ENCODE peak calls at places on chromosomes 6 and 20, in nine cellular contexts. One of them, this sample, is unnamed.

GRCh38 chr6:71446084-71446869 is 157.7 kb downstream of the OGFRL1 start:
- DNase-seq in tibial nerve: no peak
- DNase-seq in psoas muscle: no peak
- DNase-seq in upper lobe of right lung: no peak
- DNase-seq in IMR-90: no peak
- DNase-seq in cardiac muscle cell: peak; percentile 28
- DNase-seq in heart left ventricle: no peak
- DNase-seq in body of pancreas: no peak
- DNase-seq in GM23338: no peak
- DNase-seq in this sample: no peak

GRCh38 chr6:136007355-136007754 is 155.9 kb downstream of the PDE7B start:
- DNase-seq in psoas muscle: no peak
- DNase-seq in heart left ventricle: no peak
- DNase-seq in GM23338: no peak
- DNase-seq in IMR-90: no peak
- DNase-seq in body of pancreas: no peak
- DNase-seq in tibial nerve: no peak
- DNase-seq in upper lobe of right lung: no peak
- DNase-seq in cardiac muscle cell: no peak
- DNase-seq in this sample: no peak

GRCh38 chr6:108027594-108027993 is 46.9 kb downstream of the OSTM1 start:
- DNase-seq in cardiac muscle cell: peak; percentile 15
- DNase-seq in psoas muscle: no peak
- DNase-seq in upper lobe of right lung: no peak
- DNase-seq in GM23338: peak; percentile 6
- DNase-seq in IMR-90: peak; percentile 9
- DNase-seq in tibial nerve: no peak
- DNase-seq in heart left ventricle: no peak
- DNase-seq in body of pancreas: peak; percentile 63
- DNase-seq in this sample: peak; percentile 51

GRCh38 chr20:46990017-46990810 is 95.6 kb downstream of the EYA2 start:
- DNase-seq in body of pancreas: no peak
- DNase-seq in heart left ventricle: no peak
- DNase-seq in psoas muscle: no peak
- DNase-seq in tibial nerve: no peak
- DNase-seq in cardiac muscle cell: no peak
- DNase-seq in upper lobe of right lung: no peak
- DNase-seq in GM23338: no peak
- DNase-seq in IMR-90: no peak
- DNase-seq in this sample: no peak

GRCh38 chr6:25369450-25370086 is 90.4 kb downstream of the CARMIL1 start:
- DNase-seq in upper lobe of right lung: no peak
- DNase-seq in GM23338: peak; percentile 32
- DNase-seq in cardiac muscle cell: peak; percentile 81
- DNase-seq in IMR-90: no peak
- DNase-seq in body of pancreas: peak; percentile 62
- DNase-seq in tibial nerve: no peak
- DNase-seq in psoas muscle: no peak
- DNase-seq in heart left ventricle: no peak
- DNase-seq in this sample: peak; percentile 71

GRCh38 chr6:30840922-30841643 is 43.2 kb upstream of the DDR1 start:
- DNase-seq in upper lobe of right lung: no peak
- DNase-seq in cardiac muscle cell: no peak
- DNase-seq in tibial nerve: no peak
- DNase-seq in body of pancreas: no peak
- DNase-seq in psoas muscle: no peak
- DNase-seq in GM23338: no peak
- DNase-seq in heart left ventricle: no peak
- DNase-seq in IMR-90: no peak
- DNase-seq in this sample: no peak

GRCh38 chr20:59814835-59815340 is 118.5 kb downstream of the SYCP2 start:
- DNase-seq in body of pancreas: no peak
- DNase-seq in upper lobe of right lung: no peak
- DNase-seq in cardiac muscle cell: no peak
- DNase-seq in IMR-90: no peak
- DNase-seq in tibial nerve: no peak
- DNase-seq in GM23338: no peak
- DNase-seq in psoas muscle: no peak
- DNase-seq in heart left ventricle: no peak
- DNase-seq in this sample: peak; percentile 12

GRCh38 chr6:68502946-68503345 is 132.1 kb upstream of the ADGRB3 start:
- DNase-seq in psoas muscle: no peak
- DNase-seq in GM23338: no peak
- DNase-seq in IMR-90: no peak
- DNase-seq in cardiac muscle cell: no peak
- DNase-seq in upper lobe of right lung: no peak
- DNase-seq in heart left ventricle: no peak
- DNase-seq in body of pancreas: no peak
- DNase-seq in tibial nerve: no peak
- DNase-seq in this sample: no peak

GRCh38 chr20:44089987-44090674 is 96.9 kb downstream of the JPH2 start:
- DNase-seq in psoas muscle: no peak
- DNase-seq in heart left ventricle: no peak
- DNase-seq in cardiac muscle cell: peak; percentile 82
- DNase-seq in upper lobe of right lung: no peak
- DNase-seq in GM23338: no peak
- DNase-seq in IMR-90: peak; percentile 69
- DNase-seq in tibial nerve: no peak
- DNase-seq in body of pancreas: peak; percentile 58
- DNase-seq in this sample: no peak

GRCh38 chr20:63635431-63636141 is 8.7 kb upstream of the GMEB2 start:
- DNase-seq in psoas muscle: no peak
- DNase-seq in upper lobe of right lung: peak; percentile 73
- DNase-seq in heart left ventricle: peak; percentile 70
- DNase-seq in body of pancreas: no peak
- DNase-seq in tibial nerve: no peak
- DNase-seq in GM23338: no peak
- DNase-seq in cardiac muscle cell: no peak
- DNase-seq in IMR-90: no peak
- DNase-seq in this sample: no peak

DNA sequence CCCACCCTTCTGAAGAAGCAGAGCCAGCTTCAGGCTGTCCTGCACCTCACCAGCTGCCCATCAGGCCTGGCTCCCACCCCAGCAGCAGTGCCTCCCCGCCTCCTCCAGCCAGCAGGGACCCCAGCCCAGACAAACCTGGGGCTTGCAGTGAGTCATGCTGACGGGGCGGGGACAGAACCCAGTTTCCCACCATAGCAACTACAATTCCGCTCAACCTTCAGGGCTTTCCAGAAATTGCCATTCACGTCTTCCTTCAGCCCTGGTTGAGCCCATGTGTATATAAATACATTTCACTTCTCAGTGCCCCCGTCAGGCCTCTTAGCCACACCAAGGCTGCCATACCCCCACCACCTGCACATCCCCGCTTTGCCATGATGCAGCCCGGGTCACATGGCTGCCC is 4.4 kb downstream of the SPDEF start:
- DNase-seq in psoas muscle: no peak
- DNase-seq in body of pancreas: no peak
- DNase-seq in cardiac muscle cell: no peak
- DNase-seq in IMR-90: no peak
- DNase-seq in tibial nerve: no peak
- DNase-seq in upper lobe of right lung: no peak
- DNase-seq in heart left ventricle: no peak
- DNase-seq in GM23338: no peak
- DNase-seq in this sample: no peak
- H3K4me1 ChIP-seq in psoas muscle: no peaks in the 10 kb centered on the region
- H3K4me1 ChIP-seq in body of pancreas: peaks cover 12% of the 10 kb centered on the region
- H3K4me1 ChIP-seq in cardiac muscle cell: peaks cover 8% of the 10 kb centered on the region
- H3K4me1 ChIP-seq in IMR-90: no peaks in the 10 kb centered on the region
- H3K4me1 ChIP-seq in tibial nerve: no peaks in the 10 kb centered on the region
- H3K4me1 ChIP-seq in upper lobe of right lung: no peaks in the 10 kb centered on the region
- H3K4me1 ChIP-seq in heart left ventricle: peaks cover 4% of the 10 kb centered on the region
- H3K4me1 ChIP-seq in GM23338: no peaks in the 10 kb centered on the region
- H3K4me1 ChIP-seq in this sample: peaks cover 10% of the 10 kb centered on the region

GRCh38 chr20:34747479-34747878 is 43.3 kb downstream of the TP53INP2 start:
- DNase-seq in body of pancreas: no peak
- DNase-seq in upper lobe of right lung: no peak
- DNase-seq in heart left ventricle: no peak
- DNase-seq in psoas muscle: no peak
- DNase-seq in cardiac muscle cell: no peak
- DNase-seq in GM23338: no peak
- DNase-seq in IMR-90: no peak
- DNase-seq in tibial nerve: no peak
- DNase-seq in this sample: no peak

GRCh38 chr20:34750484-34750883 is 46.3 kb downstream of the TP53INP2 start:
- DNase-seq in body of pancreas: no peak
- DNase-seq in IMR-90: peak; percentile 71
- DNase-seq in heart left ventricle: no peak
- DNase-seq in upper lobe of right lung: no peak
- DNase-seq in psoas muscle: no peak
- DNase-seq in cardiac muscle cell: no peak
- DNase-seq in GM23338: no peak
- DNase-seq in tibial nerve: no peak
- DNase-seq in this sample: no peak

GRCh38 chr20:34744340-34744739 is 40.2 kb downstream of the TP53INP2 start:
- DNase-seq in GM23338: no peak
- DNase-seq in cardiac muscle cell: no peak
- DNase-seq in tibial nerve: no peak
- DNase-seq in IMR-90: no peak
- DNase-seq in upper lobe of right lung: no peak
- DNase-seq in heart left ventricle: no peak
- DNase-seq in body of pancreas: no peak
- DNase-seq in psoas muscle: no peak
- DNase-seq in this sample: no peak

GRCh38 chr20:34743039-34743438 is 38.9 kb downstream of the TP53INP2 start:
- DNase-seq in tibial nerve: no peak
- DNase-seq in body of pancreas: no peak
- DNase-seq in psoas muscle: no peak
- DNase-seq in GM23338: no peak
- DNase-seq in IMR-90: no peak
- DNase-seq in upper lobe of right lung: no peak
- DNase-seq in heart left ventricle: no peak
- DNase-seq in cardiac muscle cell: no peak
- DNase-seq in this sample: no peak

GRCh38 chr20:34744847-34745246 is 40.7 kb downstream of the TP53INP2 start:
- DNase-seq in IMR-90: no peak
- DNase-seq in GM23338: no peak
- DNase-seq in heart left ventricle: no peak
- DNase-seq in upper lobe of right lung: no peak
- DNase-seq in psoas muscle: no peak
- DNase-seq in body of pancreas: no peak
- DNase-seq in tibial nerve: no peak
- DNase-seq in cardiac muscle cell: no peak
- DNase-seq in this sample: no peak
- H3K27ac ChIP-seq in IMR-90: no peak overlapping the region
- H3K27ac ChIP-seq in GM23338: no peak overlapping the region
- H3K27ac ChIP-seq in heart left ventricle: peak overlapping the region; percentile 51
- H3K27ac ChIP-seq in upper lobe of right lung: no peak overlapping the region
- H3K27ac ChIP-seq in psoas muscle: no peak overlapping the region
- H3K27ac ChIP-seq in body of pancreas: no peak overlapping the region
- H3K27ac ChIP-seq in tibial nerve: no peak overlapping the region
- H3K27ac ChIP-seq in cardiac muscle cell: peak overlapping the region; percentile 14
- H3K27ac ChIP-seq in this sample: no peak overlapping the region

DNA sequence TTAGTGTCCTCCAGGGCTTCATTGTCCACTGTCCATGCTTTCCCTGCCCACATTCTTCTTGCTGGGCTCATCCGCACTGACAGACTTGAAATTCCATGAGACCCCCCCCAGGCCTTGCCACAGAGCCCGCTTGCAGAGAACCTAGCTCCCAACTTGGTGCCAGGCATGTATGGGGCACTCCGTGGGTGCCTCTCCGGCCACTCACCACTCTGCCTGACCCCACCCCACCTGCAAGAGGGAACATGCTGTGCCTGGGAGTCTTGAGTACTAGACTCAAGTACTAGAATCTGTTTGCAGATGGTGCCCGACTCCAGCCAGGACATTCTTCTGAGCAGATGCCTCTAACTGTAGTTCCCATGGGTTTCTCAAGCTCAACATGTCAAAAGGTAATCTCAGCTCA is 47.9 kb downstream of the TRERF1 start:
- DNase-seq in GM23338: no peak
- DNase-seq in heart left ventricle: no peak
- DNase-seq in upper lobe of right lung: no peak
- DNase-seq in psoas muscle: no peak
- DNase-seq in cardiac muscle cell: no peak
- DNase-seq in tibial nerve: no peak
- DNase-seq in IMR-90: no peak
- DNase-seq in body of pancreas: no peak
- DNase-seq in this sample: no peak
- H3K4me3 ChIP-seq in GM23338: peak overlapping the region; percentile 6
- H3K4me3 ChIP-seq in heart left ventricle: no peak overlapping the region
- H3K4me3 ChIP-seq in upper lobe of right lung: no peak overlapping the region
- H3K4me3 ChIP-seq in psoas muscle: no peak overlapping the region
- H3K4me3 ChIP-seq in cardiac muscle cell: no peak overlapping the region
- H3K4me3 ChIP-seq in tibial nerve: no peak overlapping the region
- H3K4me3 ChIP-seq in IMR-90: no peak overlapping the region
- H3K4me3 ChIP-seq in body of pancreas: no peak overlapping the region
- H3K4me3 ChIP-seq in this sample: no peak overlapping the region

DNA sequence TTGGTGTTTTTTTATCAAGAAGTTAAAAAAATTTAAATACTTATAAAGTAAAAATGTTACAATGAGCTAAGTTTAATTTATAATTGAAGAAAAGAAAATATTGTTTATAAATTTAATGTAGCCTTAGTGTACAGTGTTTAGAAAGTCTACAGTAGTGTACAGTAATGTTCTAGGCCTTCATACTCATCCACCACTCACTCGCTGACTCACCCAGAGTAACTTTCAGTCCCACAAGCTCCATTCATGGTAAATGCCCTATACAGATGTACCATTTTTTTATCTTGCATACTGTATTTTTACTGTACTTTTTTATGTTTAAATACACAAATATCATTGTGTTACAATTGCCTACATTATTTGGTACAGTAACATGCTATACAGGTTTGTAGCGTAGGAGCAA is 26.0 kb downstream of the HTR1E start:
- DNase-seq in cardiac muscle cell: no peak
- DNase-seq in upper lobe of right lung: no peak
- DNase-seq in body of pancreas: no peak
- DNase-seq in GM23338: no peak
- DNase-seq in psoas muscle: no peak
- DNase-seq in heart left ventricle: no peak
- DNase-seq in tibial nerve: no peak
- DNase-seq in IMR-90: peak; percentile 1
- DNase-seq in this sample: no peak
- H3K4me1 ChIP-seq in cardiac muscle cell: no peaks in the 10 kb centered on the region
- H3K4me1 ChIP-seq in upper lobe of right lung: no peaks in the 10 kb centered on the region
- H3K4me1 ChIP-seq in body of pancreas: no peaks in the 10 kb centered on the region
- H3K4me1 ChIP-seq in GM23338: no peaks in the 10 kb centered on the region
- H3K4me1 ChIP-seq in psoas muscle: no peaks in the 10 kb centered on the region
- H3K4me1 ChIP-seq in heart left ventricle: no peaks in the 10 kb centered on the region
- H3K4me1 ChIP-seq in tibial nerve: no peaks in the 10 kb centered on the region
- H3K4me1 ChIP-seq in IMR-90: no peaks in the 10 kb centered on the region
- H3K4me1 ChIP-seq in this sample: no peaks in the 10 kb centered on the region

This sample was measured in endodermal cell.